ENCODE peak calls at places on chromosomes 5 and 9, in five cellular contexts. E is HCT116, V is GM12878, U is HepG2, I is upper lobe of left lung. W is an unnamed sample.

GRCh38 chr9:130608554-130609122 is 29.3 kb downstream of the FUBP3 start:
- ATAC-seq in E (no peak), V (no peak), I (no peak), U (no peak), W (no peak)

GRCh38 chr5:66440202-66440680 is 156.0 kb upstream of the MAST4 start:
- ATAC-seq in U (no peak), V (peak), E (no peak), I (peak), W (peak)

GRCh38 chr5:148848378-148849031 is 22.1 kb downstream of the ADRB2 start:
- ATAC-seq in E (no peak), U (no peak), V (no peak), I (peak), W (no peak)

GRCh38 chr9:14829204-14829603 is 81.0 kb downstream of the FREM1 start:
- ATAC-seq in U (no peak), E (no peak), V (no peak), I (no peak), W (no peak)

GRCh38 chr9:134789168-134789567 is 91.4 kb upstream of the FCN2 start:
- ATAC-seq in V (no peak), I (no peak), U (no peak), E (no peak), W (peak)

GRCh38 chr5:64693636-64694035 is 3.3 kb downstream of the SHISAL2B start:
- ATAC-seq in I (no peak), E (no peak), V (no peak), U (no peak), W (no peak)

GRCh38 chr5:61933787-61934626 is 372.0 kb upstream of the KIF2A start:
- ATAC-seq in U (peak), I (peak), V (peak), E (peak), W (no peak)

GRCh38 chr9:101121836-101122399 is 93.4 kb downstream of the PLPPR1 start:
- ATAC-seq in U (no peak), V (no peak), E (no peak), I (no peak), W (no peak)

GRCh38 chr9:120383999-120384924 is 195.7 kb downstream of the CDK5RAP2 start:
- ATAC-seq in V (no peak), E (no peak), U (peak), I (no peak), W (no peak)

GRCh38 chr5:180898621-180899246 is at the start of gene BTNL8:
- ATAC-seq in E (no peak), V (no peak), U (no peak), I (no peak), W (no peak)

GRCh38 chr9:113933188-113933587 is 57.1 kb downstream of the ZNF618 start:
- ATAC-seq in I (no peak), U (no peak), E (no peak), V (no peak), W (no peak)

GRCh38 chr5:153630546-153630945 is 140.1 kb downstream of the GRIA1 start:
- ATAC-seq in U (no peak), V (no peak), I (no peak), E (no peak), W (no peak)

GRCh38 chr9:26244661-26245060 is 566.4 kb upstream of the TUSC1 start:
- ATAC-seq in V (no peak), E (no peak), I (no peak), U (no peak), W (no peak)

GRCh38 chr9:107273634-107274033 is 9.4 kb upstream of the RAD23B start:
- ATAC-seq in I (no peak), E (peak), V (peak), U (no peak), W (no peak)

GRCh38 chr5:132753135-132753987 is 6.1 kb downstream of the CCNI2 start:
- ATAC-seq in E (peak), V (peak), U (peak), I (no peak), W (no peak)

GRCh38 chr9:138040446-138041430 is 163.2 kb downstream of the CACNA1B start:
- ATAC-seq in E (no peak), I (no peak), U (no peak), V (no peak), W (no peak)

GRCh38 chr9:120723547-120723946 is 9.3 kb upstream of the MEGF9 start:
- ATAC-seq in I (peak), V (no peak), E (no peak), U (no peak), W (peak)

GRCh38 chr9:73741316-73741715 is 589.7 kb downstream of the ANXA1 start:
- ATAC-seq in I (no peak), U (no peak), E (no peak), V (no peak), W (no peak)

GRCh38 chr9:8895498-8896224 is 1096.1 kb upstream of the DMAC1 start:
- ATAC-seq in I (peak), V (peak), U (peak), E (no peak), W (no peak)

GRCh38 chr9:128757602-128758001 is 14.1 kb downstream of the ZER1 start:
- ATAC-seq in I (no peak), V (no peak), U (no peak), E (no peak), W (no peak)

GRCh38 chr5:195401-196160 is 4.3 kb downstream of the LRRC14B start:
- ATAC-seq in U (peak), V (no peak), I (no peak), E (no peak), W (no peak)

GRCh38 chr9:109681301-109681700 is 98.7 kb upstream of the PALM2AKAP2 start:
- ATAC-seq in E (no peak), V (no peak), U (no peak), I (no peak), W (no peak)

GRCh38 chr5:121919091-121919490 is 42.7 kb upstream of the SRFBP1 start:
- ATAC-seq in U (no peak), I (no peak), V (no peak), E (no peak), W (no peak)

GRCh38 chr5:140251527-140251973 is 51.4 kb downstream of the PFDN1 start:
- ATAC-seq in U (no peak), I (peak), E (peak), V (peak), W (no peak)

GRCh38 chr9:5269249-5269715 is 35.2 kb downstream of the RLN2 start:
- ATAC-seq in I (no peak), U (peak), E (no peak), V (no peak), W (no peak)

GRCh38 chr9:76744336-76744735 is 19.9 kb upstream of the PCA3 start:
- ATAC-seq in U (no peak), E (no peak), I (no peak), V (no peak), W (no peak)

GRCh38 chr5:118931564-118931963 is 56.8 kb downstream of the DTWD2 start:
- ATAC-seq in U (no peak), I (no peak), E (no peak), V (no peak), W (no peak)

GRCh38 chr5:159156426-159156835 is 52.9 kb downstream of the RNF145 start:
- ATAC-seq in I (peak), E (no peak), U (no peak), V (peak), W (no peak)

GRCh38 chr5:102888483-102888882 is 133.4 kb downstream of the PAM start:
- ATAC-seq in U (no peak), I (no peak), V (no peak), E (no peak), W (no peak)

GRCh38 chr5:37249820-37250175 is 622 bp upstream of the CPLANE1 start:
- ATAC-seq in I (peak), E (no peak), V (no peak), U (peak), W (no peak)

GRCh38 chr9:120299785-120300184 is 280.2 kb downstream of the CDK5RAP2 start:
- ATAC-seq in I (no peak), E (peak), U (no peak), V (no peak), W (no peak)

GRCh38 chr5:53469946-53470687 is 10.3 kb upstream of the FST start:
- ATAC-seq in V (peak), U (no peak), I (no peak), E (peak), W (no peak)

GRCh38 chr9:122192914-122193525 is 33.3 kb downstream of the MORN5 start:
- ATAC-seq in V (no peak), E (no peak), U (no peak), I (no peak), W (no peak)

DNA sequence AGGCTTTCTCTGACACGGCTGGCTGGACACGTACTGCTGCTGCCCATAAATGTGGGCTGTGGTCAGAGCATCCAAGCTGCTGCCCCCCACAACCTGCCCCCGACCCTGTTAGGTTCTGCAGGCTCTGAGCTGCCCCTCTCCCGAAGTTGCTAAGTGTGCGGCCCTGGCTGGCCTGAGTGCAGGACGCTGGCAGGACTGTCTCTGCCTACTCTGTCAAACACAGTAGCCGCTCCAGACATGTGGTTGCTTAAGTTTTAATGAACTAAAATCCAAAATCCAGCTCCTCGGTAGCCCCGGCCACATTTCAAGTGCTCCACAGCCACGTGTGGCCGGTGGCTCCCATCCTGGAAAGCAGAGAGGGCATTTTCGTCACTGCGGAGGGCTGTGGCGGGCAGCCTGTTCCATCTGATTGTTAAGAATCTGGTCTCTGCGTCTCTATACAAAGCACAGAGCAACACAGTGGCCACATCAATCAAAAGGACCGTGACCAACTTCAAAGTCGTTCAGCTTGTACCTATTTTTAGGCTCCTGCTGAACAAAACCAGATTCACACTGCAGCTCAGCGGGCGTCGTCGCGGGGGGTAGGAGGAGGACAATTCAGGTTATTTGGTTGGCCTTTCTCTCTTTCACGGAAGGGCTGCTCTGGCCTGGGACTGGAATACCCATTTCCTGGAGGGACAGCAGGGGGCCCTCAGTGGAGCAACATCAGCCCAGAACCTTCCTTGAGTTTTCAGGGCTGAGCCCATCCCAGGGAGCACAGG is 68.9 kb downstream of the PTCH1 start:
- ATAC-seq in U (no peak), I (no peak), E (no peak), V (no peak), W (no peak)
- TF ChIP-seq CTCF in U (no peak), I (no peak), E (no peak), V (no peak), W (no peak)

GRCh38 chr5:57174128-57174849 is 430 bp downstream of the GPBP1 start:
- ATAC-seq in U (peak), E (peak), I (peak), V (peak), W (peak)
- TF ChIP-seq POLR2AphosphoS5 in U (no peak), E (no peak), I (no peak), V (no peak), W (no peak)

GRCh38 chr9:892123-892522 is 50.6 kb downstream of the DMRT1 start:
- ATAC-seq in V (no peak), U (peak), E (peak), I (no peak), W (no peak)
- TF ChIP-seq CTCF in V (no peak), U (no peak), E (no peak), I (no peak), W (no peak)

GRCh38 chr9:13324988-13325387 is 45.5 kb upstream of the MPDZ start:
- ATAC-seq in I (no peak), V (no peak), E (no peak), U (no peak), W (no peak)

GRCh38 chr9:13331320-13331719 is 51.8 kb upstream of the MPDZ start:
- ATAC-seq in U (no peak), V (no peak), I (no peak), E (no peak), W (no peak)

GRCh38 chr9:13330396-13331004 is 51.0 kb upstream of the MPDZ start:
- ATAC-seq in V (no peak), U (no peak), I (no peak), E (no peak), W (peak)
- TF ChIP-seq POLR2AphosphoS5 in V (no peak), U (no peak), I (peak), E (no peak), W (no peak)

GRCh38 chr9:136631038-136632000 is 31.4 kb upstream of the EGFL7 start:
- ATAC-seq in I (peak), U (peak), V (peak), E (peak), W (peak)
- TF ChIP-seq CTCF in I (peak), U (peak), V (peak), E (peak), W (no peak)

DNA sequence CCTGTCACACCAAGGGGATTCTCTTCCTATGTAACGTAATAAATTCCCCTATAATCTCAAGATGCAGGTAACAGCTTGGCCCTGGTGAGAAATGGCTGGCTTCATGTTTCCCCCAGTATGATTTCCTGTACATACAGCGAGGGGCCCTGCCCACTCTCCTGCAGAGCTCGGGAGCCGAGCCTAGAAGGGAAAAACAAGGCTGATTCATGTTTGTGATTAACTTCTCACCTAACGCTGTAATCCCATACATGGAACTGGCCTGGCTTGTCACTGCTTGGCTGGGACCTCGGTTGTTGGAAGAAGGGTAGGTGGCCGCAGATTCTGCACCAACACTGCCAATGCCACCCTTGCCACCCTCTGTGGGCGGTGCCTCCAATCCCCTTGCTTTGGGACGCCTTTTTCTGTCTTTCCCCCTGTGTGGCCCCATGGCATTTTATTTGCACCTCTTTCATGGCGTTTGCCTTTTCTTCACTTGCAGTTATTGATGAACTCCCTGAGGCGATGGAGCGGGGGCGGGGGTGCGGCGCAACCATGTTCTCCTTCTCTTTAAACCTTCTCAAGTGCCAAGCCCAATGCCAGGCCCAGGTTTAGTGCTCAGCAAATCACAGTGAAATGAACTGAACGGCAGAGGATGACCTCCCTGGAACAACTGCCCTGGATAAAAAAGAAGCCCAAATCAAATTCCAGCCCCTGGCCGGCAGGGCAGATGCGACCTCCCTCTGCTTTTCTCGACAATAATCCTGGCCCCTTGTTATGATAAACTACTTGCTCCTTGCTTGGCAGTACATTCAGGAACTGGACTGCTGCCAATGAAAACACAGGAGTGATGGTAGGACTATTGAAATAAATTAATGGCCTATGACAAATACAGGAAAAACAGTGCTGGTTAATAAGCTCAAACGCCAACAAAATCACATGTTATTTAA is 108.1 kb downstream of the TMEM174 start:
- ATAC-seq in I (no peak), V (no peak), E (no peak), U (no peak), W (no peak)
- TF ChIP-seq POLR2AphosphoS5 in I (no peak), V (no peak), E (no peak), U (no peak), W (peak)

DNA sequence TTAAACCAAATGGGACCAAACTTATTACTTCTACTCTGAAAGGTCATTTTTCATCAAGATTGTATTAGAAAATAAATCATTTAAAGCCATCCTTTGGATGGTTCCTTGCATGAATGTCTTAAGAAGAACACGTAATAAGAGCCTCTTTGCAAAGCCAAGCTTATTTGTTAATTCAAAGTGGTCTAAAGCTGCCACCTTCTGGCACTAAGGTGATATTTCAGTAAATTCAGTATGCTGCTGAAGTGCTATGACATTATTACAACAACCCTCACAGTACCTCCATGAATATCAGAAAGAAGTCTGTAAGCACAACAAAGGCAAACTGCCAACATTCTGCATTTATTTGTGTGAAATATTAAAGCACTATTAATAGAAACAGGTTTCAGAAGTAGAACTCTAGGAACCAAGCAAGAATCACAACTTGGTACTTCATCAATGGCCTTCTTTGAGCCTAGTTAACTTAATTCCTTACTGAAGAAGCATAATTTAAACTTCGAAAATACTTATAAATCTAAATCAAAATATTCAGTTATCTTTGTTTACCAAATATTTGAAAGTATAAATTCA is 53.1 kb upstream of the TYRP1 start:
- ATAC-seq in V (peak), U (peak), E (peak), I (no peak), W (no peak)
- TF ChIP-seq CTCF in V (peak), U (peak), E (peak), I (no peak), W (peak)

W was measured in gastroesophageal sphincter.